ENCODE peak calls at places on chromosomes 2 and 18, in six cellular contexts. One of them, this sample, is unnamed.

GRCh38 chr2:238238766-238239551 is 879 bp downstream of the HES6 start:
- DNase-seq in natural killer cell treated with Interleukin-12 subunit alpha and Interleukin-12 subunit beta and Interleukin-15 and Interleukin-18, amount 100 ng/mL, for 72 hours: peak; percentile 69
- DNase-seq in stimulated activated CD4-positive, alpha-beta T cell treated with anti-CD3 and anti-CD28 coated beads, Interleukin-1b, Interleukin-23, amount 100 ng/mL, for 48 hours: peak; percentile 33
- DNase-seq in KBM-7: peak; percentile 48
- DNase-seq in heart right ventricle: peak; percentile 36
- DNase-seq in sciatic nerve: no peak
- DNase-seq in this sample: no peak

GRCh38 chr2:80496770-80497169 is 192.2 kb upstream of the LRRTM1 start:
- DNase-seq in natural killer cell treated with Interleukin-12 subunit alpha and Interleukin-12 subunit beta and Interleukin-15 and Interleukin-18, amount 100 ng/mL, for 72 hours: no peak
- DNase-seq in stimulated activated CD4-positive, alpha-beta T cell treated with anti-CD3 and anti-CD28 coated beads, Interleukin-1b, Interleukin-23, amount 100 ng/mL, for 48 hours: no peak
- DNase-seq in KBM-7: no peak
- DNase-seq in heart right ventricle: no peak
- DNase-seq in sciatic nerve: no peak
- DNase-seq in this sample: no peak

GRCh38 chr2:88959480-88960204 is 268.2 kb downstream of the RPIA start:
- DNase-seq in natural killer cell treated with Interleukin-12 subunit alpha and Interleukin-12 subunit beta and Interleukin-15 and Interleukin-18, amount 100 ng/mL, for 72 hours: no peak
- DNase-seq in stimulated activated CD4-positive, alpha-beta T cell treated with anti-CD3 and anti-CD28 coated beads, Interleukin-1b, Interleukin-23, amount 100 ng/mL, for 48 hours: no peak
- DNase-seq in KBM-7: no peak
- DNase-seq in heart right ventricle: no peak
- DNase-seq in sciatic nerve: no peak
- DNase-seq in this sample: no peak

GRCh38 chr2:70710276-70710675 is 57.7 kb downstream of the ADD2 start:
- DNase-seq in natural killer cell treated with Interleukin-12 subunit alpha and Interleukin-12 subunit beta and Interleukin-15 and Interleukin-18, amount 100 ng/mL, for 72 hours: no peak
- DNase-seq in stimulated activated CD4-positive, alpha-beta T cell treated with anti-CD3 and anti-CD28 coated beads, Interleukin-1b, Interleukin-23, amount 100 ng/mL, for 48 hours: no peak
- DNase-seq in KBM-7: no peak
- DNase-seq in heart right ventricle: no peak
- DNase-seq in sciatic nerve: no peak
- DNase-seq in this sample: no peak

GRCh38 chr2:230796280-230796862 is 68.4 kb upstream of the ITM2C start:
- DNase-seq in natural killer cell treated with Interleukin-12 subunit alpha and Interleukin-12 subunit beta and Interleukin-15 and Interleukin-18, amount 100 ng/mL, for 72 hours: no peak
- DNase-seq in stimulated activated CD4-positive, alpha-beta T cell treated with anti-CD3 and anti-CD28 coated beads, Interleukin-1b, Interleukin-23, amount 100 ng/mL, for 48 hours: peak; percentile 23
- DNase-seq in KBM-7: no peak
- DNase-seq in heart right ventricle: no peak
- DNase-seq in sciatic nerve: no peak
- DNase-seq in this sample: no peak

GRCh38 chr2:26922638-26923466 is 47.6 kb upstream of the MAPRE3 start:
- DNase-seq in natural killer cell treated with Interleukin-12 subunit alpha and Interleukin-12 subunit beta and Interleukin-15 and Interleukin-18, amount 100 ng/mL, for 72 hours: no peak
- DNase-seq in stimulated activated CD4-positive, alpha-beta T cell treated with anti-CD3 and anti-CD28 coated beads, Interleukin-1b, Interleukin-23, amount 100 ng/mL, for 48 hours: peak; percentile 53
- DNase-seq in KBM-7: peak; percentile 72
- DNase-seq in heart right ventricle: peak; percentile 25
- DNase-seq in sciatic nerve: no peak
- DNase-seq in this sample: peak; percentile 83

GRCh38 chr2:20490300-20491181 is 43.7 kb downstream of the RHOB start:
- DNase-seq in natural killer cell treated with Interleukin-12 subunit alpha and Interleukin-12 subunit beta and Interleukin-15 and Interleukin-18, amount 100 ng/mL, for 72 hours: no peak
- DNase-seq in stimulated activated CD4-positive, alpha-beta T cell treated with anti-CD3 and anti-CD28 coated beads, Interleukin-1b, Interleukin-23, amount 100 ng/mL, for 48 hours: no peak
- DNase-seq in KBM-7: no peak
- DNase-seq in heart right ventricle: no peak
- DNase-seq in sciatic nerve: peak; percentile 56
- DNase-seq in this sample: no peak

GRCh38 chr2:190843874-190844699 is 36.5 kb upstream of the GLS start:
- DNase-seq in natural killer cell treated with Interleukin-12 subunit alpha and Interleukin-12 subunit beta and Interleukin-15 and Interleukin-18, amount 100 ng/mL, for 72 hours: no peak
- DNase-seq in stimulated activated CD4-positive, alpha-beta T cell treated with anti-CD3 and anti-CD28 coated beads, Interleukin-1b, Interleukin-23, amount 100 ng/mL, for 48 hours: peak; percentile 72
- DNase-seq in KBM-7: no peak
- DNase-seq in heart right ventricle: no peak
- DNase-seq in sciatic nerve: no peak
- DNase-seq in this sample: no peak

GRCh38 chr18:10454800-10455550 is 540 bp downstream of the APCDD1 start:
- DNase-seq in natural killer cell treated with Interleukin-12 subunit alpha and Interleukin-12 subunit beta and Interleukin-15 and Interleukin-18, amount 100 ng/mL, for 72 hours: no peak
- DNase-seq in stimulated activated CD4-positive, alpha-beta T cell treated with anti-CD3 and anti-CD28 coated beads, Interleukin-1b, Interleukin-23, amount 100 ng/mL, for 48 hours: no peak
- DNase-seq in KBM-7: no peak
- DNase-seq in heart right ventricle: peak; percentile 34
- DNase-seq in sciatic nerve: no peak
- DNase-seq in this sample: peak; percentile 49

GRCh38 chr18:45760443-45761036 is 36.6 kb downstream of the SLC14A1 start:
- DNase-seq in natural killer cell treated with Interleukin-12 subunit alpha and Interleukin-12 subunit beta and Interleukin-15 and Interleukin-18, amount 100 ng/mL, for 72 hours: no peak
- DNase-seq in stimulated activated CD4-positive, alpha-beta T cell treated with anti-CD3 and anti-CD28 coated beads, Interleukin-1b, Interleukin-23, amount 100 ng/mL, for 48 hours: no peak
- DNase-seq in KBM-7: no peak
- DNase-seq in heart right ventricle: no peak
- DNase-seq in sciatic nerve: no peak
- DNase-seq in this sample: no peak

GRCh38 chr18:76573325-76574025 is 78.4 kb upstream of the ZNF516 start:
- DNase-seq in natural killer cell treated with Interleukin-12 subunit alpha and Interleukin-12 subunit beta and Interleukin-15 and Interleukin-18, amount 100 ng/mL, for 72 hours: no peak
- DNase-seq in stimulated activated CD4-positive, alpha-beta T cell treated with anti-CD3 and anti-CD28 coated beads, Interleukin-1b, Interleukin-23, amount 100 ng/mL, for 48 hours: no peak
- DNase-seq in KBM-7: no peak
- DNase-seq in heart right ventricle: no peak
- DNase-seq in sciatic nerve: no peak
- DNase-seq in this sample: no peak

GRCh38 chr2:179235463-179236108 is 29.0 kb downstream of the SESTD1 start:
- DNase-seq in natural killer cell treated with Interleukin-12 subunit alpha and Interleukin-12 subunit beta and Interleukin-15 and Interleukin-18, amount 100 ng/mL, for 72 hours: no peak
- DNase-seq in stimulated activated CD4-positive, alpha-beta T cell treated with anti-CD3 and anti-CD28 coated beads, Interleukin-1b, Interleukin-23, amount 100 ng/mL, for 48 hours: no peak
- DNase-seq in KBM-7: no peak
- DNase-seq in heart right ventricle: no peak
- DNase-seq in sciatic nerve: no peak
- DNase-seq in this sample: no peak

GRCh38 chr2:233422649-233423435 is 68.5 kb downstream of the DGKD start:
- DNase-seq in natural killer cell treated with Interleukin-12 subunit alpha and Interleukin-12 subunit beta and Interleukin-15 and Interleukin-18, amount 100 ng/mL, for 72 hours: no peak
- DNase-seq in stimulated activated CD4-positive, alpha-beta T cell treated with anti-CD3 and anti-CD28 coated beads, Interleukin-1b, Interleukin-23, amount 100 ng/mL, for 48 hours: no peak
- DNase-seq in KBM-7: no peak
- DNase-seq in heart right ventricle: no peak
- DNase-seq in sciatic nerve: no peak
- DNase-seq in this sample: no peak

GRCh38 chr2:118969734-118970395 is 27.9 kb downstream of the MARCO start:
- DNase-seq in natural killer cell treated with Interleukin-12 subunit alpha and Interleukin-12 subunit beta and Interleukin-15 and Interleukin-18, amount 100 ng/mL, for 72 hours: no peak
- DNase-seq in stimulated activated CD4-positive, alpha-beta T cell treated with anti-CD3 and anti-CD28 coated beads, Interleukin-1b, Interleukin-23, amount 100 ng/mL, for 48 hours: no peak
- DNase-seq in KBM-7: no peak
- DNase-seq in heart right ventricle: no peak
- DNase-seq in sciatic nerve: no peak
- DNase-seq in this sample: no peak

GRCh38 chr2:112065966-112066365 is 10.9 kb downstream of the TMEM87B start:
- DNase-seq in natural killer cell treated with Interleukin-12 subunit alpha and Interleukin-12 subunit beta and Interleukin-15 and Interleukin-18, amount 100 ng/mL, for 72 hours: no peak
- DNase-seq in stimulated activated CD4-positive, alpha-beta T cell treated with anti-CD3 and anti-CD28 coated beads, Interleukin-1b, Interleukin-23, amount 100 ng/mL, for 48 hours: no peak
- DNase-seq in KBM-7: no peak
- DNase-seq in heart right ventricle: no peak
- DNase-seq in sciatic nerve: no peak
- DNase-seq in this sample: no peak

GRCh38 chr2:47803363-47803762 is 20.4 kb downstream of the MSH6 start:
- DNase-seq in natural killer cell treated with Interleukin-12 subunit alpha and Interleukin-12 subunit beta and Interleukin-15 and Interleukin-18, amount 100 ng/mL, for 72 hours: no peak
- DNase-seq in stimulated activated CD4-positive, alpha-beta T cell treated with anti-CD3 and anti-CD28 coated beads, Interleukin-1b, Interleukin-23, amount 100 ng/mL, for 48 hours: no peak
- DNase-seq in KBM-7: no peak
- DNase-seq in heart right ventricle: no peak
- DNase-seq in sciatic nerve: no peak
- DNase-seq in this sample: no peak

GRCh38 chr2:43326116-43326825 is 99.9 kb upstream of the ZFP36L2 start:
- DNase-seq in natural killer cell treated with Interleukin-12 subunit alpha and Interleukin-12 subunit beta and Interleukin-15 and Interleukin-18, amount 100 ng/mL, for 72 hours: no peak
- DNase-seq in stimulated activated CD4-positive, alpha-beta T cell treated with anti-CD3 and anti-CD28 coated beads, Interleukin-1b, Interleukin-23, amount 100 ng/mL, for 48 hours: no peak
- DNase-seq in KBM-7: peak; percentile 19
- DNase-seq in heart right ventricle: no peak
- DNase-seq in sciatic nerve: no peak
- DNase-seq in this sample: no peak

GRCh38 chr2:207308519-207309224 is 142.9 kb upstream of the KLF7 start:
- DNase-seq in natural killer cell treated with Interleukin-12 subunit alpha and Interleukin-12 subunit beta and Interleukin-15 and Interleukin-18, amount 100 ng/mL, for 72 hours: no peak
- DNase-seq in stimulated activated CD4-positive, alpha-beta T cell treated with anti-CD3 and anti-CD28 coated beads, Interleukin-1b, Interleukin-23, amount 100 ng/mL, for 48 hours: no peak
- DNase-seq in KBM-7: no peak
- DNase-seq in heart right ventricle: no peak
- DNase-seq in sciatic nerve: no peak
- DNase-seq in this sample: no peak

GRCh38 chr2:186183406-186183805 is 302.7 kb upstream of the ZC3H15 start:
- DNase-seq in natural killer cell treated with Interleukin-12 subunit alpha and Interleukin-12 subunit beta and Interleukin-15 and Interleukin-18, amount 100 ng/mL, for 72 hours: no peak
- DNase-seq in stimulated activated CD4-positive, alpha-beta T cell treated with anti-CD3 and anti-CD28 coated beads, Interleukin-1b, Interleukin-23, amount 100 ng/mL, for 48 hours: no peak
- DNase-seq in KBM-7: peak; percentile 25
- DNase-seq in heart right ventricle: no peak
- DNase-seq in sciatic nerve: no peak
- DNase-seq in this sample: no peak

GRCh38 chr18:50410894-50411293 is 36.0 kb downstream of the SKA1 start:
- DNase-seq in natural killer cell treated with Interleukin-12 subunit alpha and Interleukin-12 subunit beta and Interleukin-15 and Interleukin-18, amount 100 ng/mL, for 72 hours: no peak
- DNase-seq in stimulated activated CD4-positive, alpha-beta T cell treated with anti-CD3 and anti-CD28 coated beads, Interleukin-1b, Interleukin-23, amount 100 ng/mL, for 48 hours: no peak
- DNase-seq in KBM-7: no peak
- DNase-seq in heart right ventricle: no peak
- DNase-seq in sciatic nerve: no peak
- DNase-seq in this sample: no peak

GRCh38 chr2:144459937-144460336 is 60.0 kb downstream of the ZEB2 start:
- DNase-seq in natural killer cell treated with Interleukin-12 subunit alpha and Interleukin-12 subunit beta and Interleukin-15 and Interleukin-18, amount 100 ng/mL, for 72 hours: peak; percentile 76
- DNase-seq in stimulated activated CD4-positive, alpha-beta T cell treated with anti-CD3 and anti-CD28 coated beads, Interleukin-1b, Interleukin-23, amount 100 ng/mL, for 48 hours: no peak
- DNase-seq in KBM-7: no peak
- DNase-seq in heart right ventricle: no peak
- DNase-seq in sciatic nerve: no peak
- DNase-seq in this sample: no peak

GRCh38 chr18:68267583-68267982 is 447.3 kb downstream of the TMX3 start:
- DNase-seq in natural killer cell treated with Interleukin-12 subunit alpha and Interleukin-12 subunit beta and Interleukin-15 and Interleukin-18, amount 100 ng/mL, for 72 hours: no peak
- DNase-seq in stimulated activated CD4-positive, alpha-beta T cell treated with anti-CD3 and anti-CD28 coated beads, Interleukin-1b, Interleukin-23, amount 100 ng/mL, for 48 hours: no peak
- DNase-seq in KBM-7: no peak
- DNase-seq in heart right ventricle: no peak
- DNase-seq in sciatic nerve: no peak
- DNase-seq in this sample: no peak

GRCh38 chr2:138059967-138060635 is 95.8 kb downstream of the HNMT start:
- DNase-seq in natural killer cell treated with Interleukin-12 subunit alpha and Interleukin-12 subunit beta and Interleukin-15 and Interleukin-18, amount 100 ng/mL, for 72 hours: no peak
- DNase-seq in stimulated activated CD4-positive, alpha-beta T cell treated with anti-CD3 and anti-CD28 coated beads, Interleukin-1b, Interleukin-23, amount 100 ng/mL, for 48 hours: no peak
- DNase-seq in KBM-7: peak; percentile 14
- DNase-seq in heart right ventricle: peak; percentile 73
- DNase-seq in sciatic nerve: peak; percentile 79
- DNase-seq in this sample: no peak

GRCh38 chr2:118738524-118739308 is 108.7 kb downstream of the EN1 start:
- DNase-seq in natural killer cell treated with Interleukin-12 subunit alpha and Interleukin-12 subunit beta and Interleukin-15 and Interleukin-18, amount 100 ng/mL, for 72 hours: no peak
- DNase-seq in stimulated activated CD4-positive, alpha-beta T cell treated with anti-CD3 and anti-CD28 coated beads, Interleukin-1b, Interleukin-23, amount 100 ng/mL, for 48 hours: no peak
- DNase-seq in KBM-7: no peak
- DNase-seq in heart right ventricle: no peak
- DNase-seq in sciatic nerve: no peak
- DNase-seq in this sample: no peak

GRCh38 chr18:45793295-45793965 is 32.0 kb upstream of the SIGLEC15 start:
- DNase-seq in natural killer cell treated with Interleukin-12 subunit alpha and Interleukin-12 subunit beta and Interleukin-15 and Interleukin-18, amount 100 ng/mL, for 72 hours: no peak
- DNase-seq in stimulated activated CD4-positive, alpha-beta T cell treated with anti-CD3 and anti-CD28 coated beads, Interleukin-1b, Interleukin-23, amount 100 ng/mL, for 48 hours: no peak
- DNase-seq in KBM-7: no peak
- DNase-seq in heart right ventricle: no peak
- DNase-seq in sciatic nerve: no peak
- DNase-seq in this sample: no peak

GRCh38 chr2:176117162-176117822 is 714 bp downstream of the HOXD10 start:
- DNase-seq in natural killer cell treated with Interleukin-12 subunit alpha and Interleukin-12 subunit beta and Interleukin-15 and Interleukin-18, amount 100 ng/mL, for 72 hours: no peak
- DNase-seq in stimulated activated CD4-positive, alpha-beta T cell treated with anti-CD3 and anti-CD28 coated beads, Interleukin-1b, Interleukin-23, amount 100 ng/mL, for 48 hours: no peak
- DNase-seq in KBM-7: no peak
- DNase-seq in heart right ventricle: no peak
- DNase-seq in sciatic nerve: no peak
- DNase-seq in this sample: no peak

GRCh38 chr2:84908948-84909713 is 3.7 kb downstream of the TMSB10 start:
- DNase-seq in natural killer cell treated with Interleukin-12 subunit alpha and Interleukin-12 subunit beta and Interleukin-15 and Interleukin-18, amount 100 ng/mL, for 72 hours: no peak
- DNase-seq in stimulated activated CD4-positive, alpha-beta T cell treated with anti-CD3 and anti-CD28 coated beads, Interleukin-1b, Interleukin-23, amount 100 ng/mL, for 48 hours: no peak
- DNase-seq in KBM-7: no peak
- DNase-seq in heart right ventricle: no peak
- DNase-seq in sciatic nerve: no peak
- DNase-seq in this sample: no peak

GRCh38 chr2:119252186-119253113 is 28.8 kb downstream of the STEAP3 start:
- DNase-seq in natural killer cell treated with Interleukin-12 subunit alpha and Interleukin-12 subunit beta and Interleukin-15 and Interleukin-18, amount 100 ng/mL, for 72 hours: no peak
- DNase-seq in stimulated activated CD4-positive, alpha-beta T cell treated with anti-CD3 and anti-CD28 coated beads, Interleukin-1b, Interleukin-23, amount 100 ng/mL, for 48 hours: peak; percentile 5
- DNase-seq in KBM-7: no peak
- DNase-seq in heart right ventricle: no peak
- DNase-seq in sciatic nerve: no peak
- DNase-seq in this sample: no peak

GRCh38 chr2:146820672-146821071 is 1024.2 kb upstream of the ACVR2A start:
- DNase-seq in natural killer cell treated with Interleukin-12 subunit alpha and Interleukin-12 subunit beta and Interleukin-15 and Interleukin-18, amount 100 ng/mL, for 72 hours: no peak
- DNase-seq in stimulated activated CD4-positive, alpha-beta T cell treated with anti-CD3 and anti-CD28 coated beads, Interleukin-1b, Interleukin-23, amount 100 ng/mL, for 48 hours: no peak
- DNase-seq in KBM-7: no peak
- DNase-seq in heart right ventricle: no peak
- DNase-seq in sciatic nerve: no peak
- DNase-seq in this sample: no peak

GRCh38 chr2:23137161-23137560 is 247.8 kb upstream of the KLHL29 start:
- DNase-seq in natural killer cell treated with Interleukin-12 subunit alpha and Interleukin-12 subunit beta and Interleukin-15 and Interleukin-18, amount 100 ng/mL, for 72 hours: no peak
- DNase-seq in stimulated activated CD4-positive, alpha-beta T cell treated with anti-CD3 and anti-CD28 coated beads, Interleukin-1b, Interleukin-23, amount 100 ng/mL, for 48 hours: no peak
- DNase-seq in KBM-7: no peak
- DNase-seq in heart right ventricle: no peak
- DNase-seq in sciatic nerve: no peak
- DNase-seq in this sample: no peak

GRCh38 chr2:168961450-168962229 is 60.5 kb downstream of the G6PC2 start:
- DNase-seq in natural killer cell treated with Interleukin-12 subunit alpha and Interleukin-12 subunit beta and Interleukin-15 and Interleukin-18, amount 100 ng/mL, for 72 hours: peak; percentile 67
- DNase-seq in stimulated activated CD4-positive, alpha-beta T cell treated with anti-CD3 and anti-CD28 coated beads, Interleukin-1b, Interleukin-23, amount 100 ng/mL, for 48 hours: no peak
- DNase-seq in KBM-7: peak; percentile 80
- DNase-seq in heart right ventricle: no peak
- DNase-seq in sciatic nerve: no peak
- DNase-seq in this sample: peak; percentile 74

GRCh38 chr2:128621074-128621473 is 302.4 kb upstream of the HS6ST1 start:
- DNase-seq in natural killer cell treated with Interleukin-12 subunit alpha and Interleukin-12 subunit beta and Interleukin-15 and Interleukin-18, amount 100 ng/mL, for 72 hours: no peak
- DNase-seq in stimulated activated CD4-positive, alpha-beta T cell treated with anti-CD3 and anti-CD28 coated beads, Interleukin-1b, Interleukin-23, amount 100 ng/mL, for 48 hours: no peak
- DNase-seq in KBM-7: no peak
- DNase-seq in heart right ventricle: no peak
- DNase-seq in sciatic nerve: no peak
- DNase-seq in this sample: no peak

This sample was measured in globus pallidus.